ENCODE peak calls at places on chromosomes 16 and 17, in seven cellular contexts. T is heart right ventricle, J is psoas muscle, F is OCI-LY7, L is upper lobe of right lung, U is K562, S is lung. B is an unnamed sample. For H3K4me1 and H3K36me3, the result is how much of the 10 kb centered on the place peaks cover.

GRCh38 chr17:68302666-68303065 is 11.4 kb downstream of the ARSG start:
- DNase-seq in T (no peak), J (no peak), F (no peak), L (no peak), U (no peak), S (no peak), B (no peak)

GRCh38 chr17:17139972-17140589 is 66.1 kb downstream of the PLD6 start:
- DNase-seq in T (no peak), J (peak), F (peak), L (no peak), U (no peak), S (no peak), B (no peak)

GRCh38 chr17:32275060-32276042 is 9.7 kb downstream of the RHBDL3 start:
- DNase-seq in T (peak), J (peak), F (no peak), L (no peak), U (peak), S (no peak), B (no peak)

GRCh38 chr16:2692251-2692947 is 10.1 kb downstream of the KCTD5 start:
- DNase-seq in T (peak), J (peak), F (no peak), L (no peak), U (no peak), S (no peak), B (no peak)

GRCh38 chr17:75270966-75271232 is at the start of gene MIF4GD:
- DNase-seq in T (no peak), J (no peak), F (no peak), L (no peak), U (no peak), S (no peak), B (no peak)

GRCh38 chr16:53768167-53768566 is 64.2 kb downstream of the FTO start:
- DNase-seq in T (no peak), J (no peak), F (no peak), L (no peak), U (no peak), S (no peak), B (no peak)

GRCh38 chr17:45019177-45019711 is 32.2 kb downstream of the DCAKD start:
- DNase-seq in T (peak), J (peak), F (peak), L (peak), U (peak), S (no peak), B (no peak)

GRCh38 chr17:27206447-27206846 is 87.5 kb upstream of the WSB1 start:
- DNase-seq in T (no peak), J (no peak), F (peak), L (no peak), U (peak), S (no peak), B (no peak)

GRCh38 chr17:8289103-8289397 is 580 bp downstream of the RANGRF start:
- DNase-seq in T (no peak), J (peak), F (no peak), L (no peak), U (no peak), S (no peak), B (no peak)

GRCh38 chr17:62696726-62697490 is 69.4 kb downstream of the MRC2 start:
- DNase-seq in T (no peak), J (no peak), F (no peak), L (no peak), U (no peak), S (no peak), B (no peak)
- H3K4me1 ChIP-seq in T (under half), J (under half), F (under half), L (under half), U (under half), S (under half), B (under half)

GRCh38 chr16:14608111-14608566 is 21.9 kb downstream of the PARN start:
- DNase-seq in T (no peak), J (no peak), F (peak), L (no peak), U (no peak), S (no peak), B (no peak)
- H3K36me3 ChIP-seq in T (half or more), J (half or more), F (half or more), L (half or more), U (half or more), S (under half), B (half or more)

GRCh38 chr17:50033316-50033715 is 22.6 kb upstream of the ITGA3 start:
- DNase-seq in T (no peak), J (no peak), F (no peak), L (no peak), U (no peak), S (peak), B (no peak)
- H3K27ac ChIP-seq in T (no peak), J (no peak), F (no peak), L (peak), U (no peak), S (no peak), B (no peak)

GRCh38 chr17:40112191-40112590 is 9.6 kb upstream of the MSL1 start:
- DNase-seq in T (no peak), J (no peak), F (no peak), L (no peak), U (no peak), S (no peak), B (no peak)

GRCh38 chr17:40113110-40113960 is 8.4 kb upstream of the MSL1 start:
- DNase-seq in T (peak), J (peak), F (peak), L (peak), U (peak), S (peak), B (peak)

GRCh38 chr17:40111221-40112128 is 10.3 kb upstream of the MSL1 start:
- DNase-seq in T (peak), J (peak), F (peak), L (peak), U (peak), S (peak), B (peak)

GRCh38 chr17:40113961-40114272 is 7.9 kb upstream of the MSL1 start:
- DNase-seq in T (no peak), J (no peak), F (no peak), L (no peak), U (no peak), S (no peak), B (no peak)

GRCh38 chr17:40112718-40113109 is 9.1 kb upstream of the MSL1 start:
- DNase-seq in T (no peak), J (no peak), F (no peak), L (no peak), U (no peak), S (no peak), B (no peak)
- H3K4me1 ChIP-seq in T (half or more), J (half or more), F (half or more), L (half or more), U (half or more), S (under half), B (half or more)

GRCh38 chr17:82569621-82570020 is 50.1 kb downstream of the FOXK2 start:
- DNase-seq in T (no peak), J (no peak), F (no peak), L (no peak), U (no peak), S (no peak), B (no peak)

GRCh38 chr17:82568997-82569393 is 49.5 kb downstream of the FOXK2 start:
- DNase-seq in T (no peak), J (no peak), F (no peak), L (no peak), U (no peak), S (no peak), B (no peak)

GRCh38 chr17:82567286-82567685 is 47.8 kb downstream of the FOXK2 start:
- DNase-seq in T (no peak), J (no peak), F (no peak), L (no peak), U (no peak), S (no peak), B (no peak)

GRCh38 chr17:82571855-82572254 is 52.3 kb downstream of the FOXK2 start:
- DNase-seq in T (no peak), J (no peak), F (no peak), L (no peak), U (no peak), S (no peak), B (no peak)

DNA sequence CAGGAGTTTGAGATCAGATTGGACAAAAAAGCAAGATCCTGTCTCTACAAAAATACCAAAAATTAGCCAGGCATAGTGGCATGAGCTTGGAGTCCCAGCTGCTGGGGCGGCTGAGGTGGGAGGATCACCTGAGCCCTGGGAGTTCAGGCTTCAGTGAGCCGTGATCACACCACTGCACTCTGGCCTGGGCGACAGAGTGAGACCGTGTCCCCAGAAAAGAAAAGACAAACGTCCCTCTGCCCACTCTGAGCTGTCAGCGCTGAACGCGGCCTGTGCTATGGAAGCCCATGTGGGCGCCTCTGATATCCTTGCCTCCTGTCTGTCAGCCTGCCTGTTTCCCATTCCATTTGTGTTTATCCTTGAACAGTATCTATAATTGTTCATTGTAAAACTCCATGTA is 50.8 kb downstream of the FOXK2 start:
- DNase-seq in T (no peak), J (no peak), F (no peak), L (no peak), U (no peak), S (no peak), B (no peak)
- H3K36me3 ChIP-seq in T (half or more), J (half or more), F (half or more), L (half or more), U (half or more), S (under half), B (half or more)

GRCh38 chr17:42929497-42929844 is 28.9 kb downstream of the G6PC1 start:
- DNase-seq in T (no peak), J (no peak), F (no peak), L (no peak), U (no peak), S (no peak), B (no peak)
- H3K27ac ChIP-seq in T (peak), J (no peak), F (no peak), L (peak), U (peak), S (no peak), B (no peak)

DNA sequence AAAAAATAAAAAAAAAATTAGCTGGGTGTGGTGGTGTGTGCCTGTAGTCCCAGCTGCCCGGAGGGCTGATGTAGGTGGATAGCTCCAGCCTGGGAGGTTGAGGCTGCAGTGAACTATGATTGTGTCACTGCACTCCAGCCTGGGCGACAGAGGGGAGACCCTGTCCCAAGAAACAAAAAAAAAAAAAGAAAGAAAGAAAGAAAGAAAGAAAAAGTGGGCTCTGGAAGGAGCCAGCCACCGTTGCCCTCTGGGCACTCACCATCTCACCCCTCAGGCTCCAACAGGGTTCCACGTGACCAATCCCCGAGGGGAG is 87.3 kb upstream of the TOB1 start:
- DNase-seq in T (no peak), J (no peak), F (no peak), L (no peak), U (no peak), S (no peak), B (no peak)
- H3K4me1 ChIP-seq in T (under half), J (half or more), F (under half), L (under half), U (under half), S (under half), B (under half)